ENCODE peak calls at places on chromosomes 11 and 22, in five cellular contexts. One of them, this sample, is unnamed. For H3K9me3, the result is how much of the 10 kb centered on the place peaks cover.

GRCh38 chr22:37400719-37401118 is 26.6 kb downstream of the ELFN2 start:
- DNase-seq in right cardiac atrium: no peak
- DNase-seq in tibial artery: no peak
- DNase-seq in A673: no peak
- DNase-seq in breast epithelium: no peak
- DNase-seq in this sample: no peak

GRCh38 chr11:17734418-17734911 is at the start of gene KCNC1:
- DNase-seq in right cardiac atrium: no peak
- DNase-seq in breast epithelium: peak
- DNase-seq in A673: peak
- DNase-seq in tibial artery: peak
- DNase-seq in this sample: peak

GRCh38 chr22:45208993-45209838 is 31.5 kb downstream of the KIAA0930 start:
- DNase-seq in right cardiac atrium: peak
- DNase-seq in tibial artery: peak
- DNase-seq in A673: peak
- DNase-seq in breast epithelium: peak
- DNase-seq in this sample: no peak

GRCh38 chr11:2737876-2738275 is 38.1 kb upstream of the KCNQ1OT1 start:
- DNase-seq in A673: no peak
- DNase-seq in breast epithelium: no peak
- DNase-seq in tibial artery: no peak
- DNase-seq in right cardiac atrium: peak
- DNase-seq in this sample: no peak

GRCh38 chr11:57336111-57336666 is 497 bp upstream of the SSRP1 start:
- DNase-seq in breast epithelium: no peak
- DNase-seq in right cardiac atrium: no peak
- DNase-seq in tibial artery: no peak
- DNase-seq in A673: no peak
- DNase-seq in this sample: no peak

GRCh38 chr22:48950151-48950915 is 877.3 kb downstream of the BRD1 start:
- DNase-seq in tibial artery: peak
- DNase-seq in A673: no peak
- DNase-seq in breast epithelium: no peak
- DNase-seq in right cardiac atrium: no peak
- DNase-seq in this sample: no peak

GRCh38 chr11:111466615-111467014 is 45.6 kb downstream of the BTG4 start:
- DNase-seq in right cardiac atrium: no peak
- DNase-seq in breast epithelium: no peak
- DNase-seq in A673: no peak
- DNase-seq in tibial artery: no peak
- DNase-seq in this sample: no peak

GRCh38 chr11:115981814-115982471 is 477.7 kb upstream of the CADM1 start:
- DNase-seq in breast epithelium: no peak
- DNase-seq in A673: no peak
- DNase-seq in tibial artery: no peak
- DNase-seq in right cardiac atrium: no peak
- DNase-seq in this sample: no peak

GRCh38 chr11:4809246-4809645 is 5.1 kb upstream of the OR52R1 start:
- DNase-seq in A673: no peak
- DNase-seq in right cardiac atrium: no peak
- DNase-seq in breast epithelium: no peak
- DNase-seq in tibial artery: no peak
- DNase-seq in this sample: no peak

GRCh38 chr11:77438487-77438886 is 35.4 kb downstream of the PAK1 start:
- DNase-seq in breast epithelium: no peak
- DNase-seq in tibial artery: no peak
- DNase-seq in A673: no peak
- DNase-seq in right cardiac atrium: no peak
- DNase-seq in this sample: no peak

GRCh38 chr11:932435-932834 is 6.8 kb downstream of the AP2A2 start:
- DNase-seq in tibial artery: no peak
- DNase-seq in breast epithelium: no peak
- DNase-seq in A673: no peak
- DNase-seq in right cardiac atrium: no peak
- DNase-seq in this sample: no peak

GRCh38 chr11:106241601-106242257 is 164.3 kb downstream of the AASDHPPT start:
- DNase-seq in A673: no peak
- DNase-seq in tibial artery: no peak
- DNase-seq in right cardiac atrium: no peak
- DNase-seq in breast epithelium: no peak
- DNase-seq in this sample: no peak

GRCh38 chr11:32029721-32030120 is 61.2 kb upstream of the RCN1 start:
- DNase-seq in breast epithelium: no peak
- DNase-seq in tibial artery: no peak
- DNase-seq in A673: peak
- DNase-seq in right cardiac atrium: no peak
- DNase-seq in this sample: no peak

GRCh38 chr22:48889209-48889830 is 938.4 kb downstream of the BRD1 start:
- DNase-seq in breast epithelium: no peak
- DNase-seq in A673: no peak
- DNase-seq in right cardiac atrium: no peak
- DNase-seq in tibial artery: no peak
- DNase-seq in this sample: no peak

GRCh38 chr22:27531782-27532530 is 269.6 kb downstream of the MN1 start:
- DNase-seq in A673: no peak
- DNase-seq in right cardiac atrium: no peak
- DNase-seq in breast epithelium: no peak
- DNase-seq in tibial artery: no peak
- DNase-seq in this sample: no peak

GRCh38 chr11:6443269-6444003 is 2.6 kb upstream of the HPX start:
- DNase-seq in tibial artery: peak
- DNase-seq in breast epithelium: no peak
- DNase-seq in right cardiac atrium: peak
- DNase-seq in A673: peak
- DNase-seq in this sample: peak

GRCh38 chr11:74820763-74821162 is 72.1 kb downstream of the RNF169 start:
- DNase-seq in A673: peak
- DNase-seq in tibial artery: no peak
- DNase-seq in breast epithelium: no peak
- DNase-seq in right cardiac atrium: no peak
- DNase-seq in this sample: no peak

GRCh38 chr11:35633827-35634226 is 15.6 kb downstream of the FJX1 start:
- DNase-seq in breast epithelium: no peak
- DNase-seq in right cardiac atrium: no peak
- DNase-seq in A673: no peak
- DNase-seq in tibial artery: no peak
- DNase-seq in this sample: no peak

GRCh38 chr11:58497951-58498350 is 10.0 kb downstream of the OR5B21 start:
- DNase-seq in tibial artery: no peak
- DNase-seq in breast epithelium: no peak
- DNase-seq in right cardiac atrium: no peak
- DNase-seq in A673: no peak
- DNase-seq in this sample: no peak

GRCh38 chr22:45127866-45128265 is 35.9 kb upstream of the NUP50 start:
- DNase-seq in A673: no peak
- DNase-seq in right cardiac atrium: no peak
- DNase-seq in breast epithelium: no peak
- DNase-seq in tibial artery: no peak
- DNase-seq in this sample: no peak

GRCh38 chr11:117925198-117925925 is 3.8 kb downstream of the TMPRSS13 start:
- DNase-seq in breast epithelium: peak
- DNase-seq in A673: no peak
- DNase-seq in tibial artery: peak
- DNase-seq in right cardiac atrium: peak
- DNase-seq in this sample: no peak

GRCh38 chr11:17476317-17477083 is at the start of gene ABCC8:
- DNase-seq in breast epithelium: no peak
- DNase-seq in right cardiac atrium: no peak
- DNase-seq in tibial artery: no peak
- DNase-seq in A673: no peak
- DNase-seq in this sample: no peak

GRCh38 chr11:102226702-102227101 is 90.6 kb upstream of the BIRC3 start:
- DNase-seq in A673: no peak
- DNase-seq in tibial artery: no peak
- DNase-seq in right cardiac atrium: no peak
- DNase-seq in breast epithelium: no peak
- DNase-seq in this sample: no peak

GRCh38 chr11:42093541-42093940 is 634.1 kb upstream of the LRRC4C start:
- DNase-seq in breast epithelium: no peak
- DNase-seq in tibial artery: no peak
- DNase-seq in right cardiac atrium: no peak
- DNase-seq in A673: no peak
- DNase-seq in this sample: no peak
- H3K9me3 ChIP-seq in breast epithelium: under half
- H3K9me3 ChIP-seq in tibial artery: under half
- H3K9me3 ChIP-seq in right cardiac atrium: under half
- H3K9me3 ChIP-seq in A673: under half
- H3K9me3 ChIP-seq in this sample: under half

GRCh38 chr22:50170453-50171318 is at the start of gene PANX2:
- DNase-seq in A673: no peak
- DNase-seq in breast epithelium: no peak
- DNase-seq in right cardiac atrium: peak
- DNase-seq in tibial artery: no peak
- DNase-seq in this sample: no peak
- H3K4me3 ChIP-seq in A673: peak
- H3K4me3 ChIP-seq in breast epithelium: peak
- H3K4me3 ChIP-seq in right cardiac atrium: peak
- H3K4me3 ChIP-seq in tibial artery: peak
- H3K4me3 ChIP-seq in this sample: peak

GRCh38 chr22:20002661-20003060 is 14.0 kb downstream of the ARVCF start:
- DNase-seq in tibial artery: no peak
- DNase-seq in A673: no peak
- DNase-seq in breast epithelium: no peak
- DNase-seq in right cardiac atrium: peak
- DNase-seq in this sample: peak
- H3K27ac ChIP-seq in tibial artery: no peak
- H3K27ac ChIP-seq in A673: no peak
- H3K27ac ChIP-seq in breast epithelium: no peak
- H3K27ac ChIP-seq in right cardiac atrium: peak
- H3K27ac ChIP-seq in this sample: peak

GRCh38 chr11:121500275-121500674 is 47.5 kb upstream of the SORL1-AS1 start:
- DNase-seq in breast epithelium: no peak
- DNase-seq in tibial artery: no peak
- DNase-seq in A673: no peak
- DNase-seq in right cardiac atrium: no peak
- DNase-seq in this sample: no peak
- H3K9me3 ChIP-seq in breast epithelium: under half
- H3K9me3 ChIP-seq in tibial artery: under half
- H3K9me3 ChIP-seq in A673: under half
- H3K9me3 ChIP-seq in right cardiac atrium: under half
- H3K9me3 ChIP-seq in this sample: under half

DNA sequence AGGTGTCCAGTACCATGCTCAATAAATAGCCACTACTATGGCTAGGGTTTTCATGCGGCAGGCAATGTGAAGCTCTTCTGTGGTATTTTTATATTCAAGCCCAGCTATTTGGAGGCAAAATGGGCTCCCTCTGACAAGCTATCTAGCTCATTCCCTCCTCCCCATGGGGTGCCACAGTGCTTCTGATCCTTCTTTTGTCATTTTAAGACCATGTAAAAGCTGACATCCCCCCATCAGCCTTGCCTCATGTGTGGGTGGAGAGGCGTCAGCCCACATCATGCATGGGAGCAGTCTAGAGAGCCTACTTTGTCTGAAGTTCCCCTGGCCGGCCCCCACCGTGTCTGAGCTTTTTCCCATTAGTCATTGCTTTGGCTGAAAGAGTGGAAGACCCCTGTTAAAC is 59.8 kb downstream of the NAV2 start:
- DNase-seq in right cardiac atrium: no peak
- DNase-seq in tibial artery: no peak
- DNase-seq in A673: peak
- DNase-seq in breast epithelium: no peak
- DNase-seq in this sample: no peak
- H3K4me3 ChIP-seq in right cardiac atrium: no peak
- H3K4me3 ChIP-seq in tibial artery: no peak
- H3K4me3 ChIP-seq in A673: no peak
- H3K4me3 ChIP-seq in breast epithelium: no peak
- H3K4me3 ChIP-seq in this sample: no peak

GRCh38 chr22:29307658-29308147 is 1.3 kb downstream of the GAS2L1 start:
- DNase-seq in right cardiac atrium: peak
- DNase-seq in breast epithelium: no peak
- DNase-seq in A673: no peak
- DNase-seq in tibial artery: peak
- DNase-seq in this sample: no peak
- H3K27ac ChIP-seq in right cardiac atrium: peak
- H3K27ac ChIP-seq in breast epithelium: peak
- H3K27ac ChIP-seq in A673: peak
- H3K27ac ChIP-seq in tibial artery: peak
- H3K27ac ChIP-seq in this sample: no peak

DNA sequence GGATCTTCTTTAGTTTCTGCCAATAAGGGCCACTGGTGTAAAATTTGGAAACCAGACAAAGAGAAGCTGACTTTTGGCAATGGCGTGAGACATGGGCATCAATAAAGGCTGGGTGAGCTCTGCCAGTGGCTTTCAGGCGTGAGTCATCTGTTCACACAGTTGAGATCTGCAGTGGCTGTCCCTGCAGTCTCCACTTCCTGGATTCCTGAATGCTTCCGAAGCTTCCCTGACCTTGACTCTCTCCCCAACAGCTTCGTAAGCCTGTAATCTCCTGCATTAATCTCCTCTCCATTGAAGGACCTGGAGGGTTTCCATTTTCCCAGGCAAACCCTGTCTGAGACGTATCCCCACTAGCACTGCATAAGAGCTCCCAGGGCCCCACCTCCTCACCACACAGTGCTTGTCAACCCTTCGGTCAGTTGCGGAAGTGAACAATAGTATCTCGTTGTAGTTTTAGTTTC is 574.7 kb downstream of the TBC1D22A start:
- DNase-seq in A673: peak
- DNase-seq in breast epithelium: no peak
- DNase-seq in right cardiac atrium: no peak
- DNase-seq in tibial artery: no peak
- DNase-seq in this sample: peak
- H3K9me3 ChIP-seq in A673: under half
- H3K9me3 ChIP-seq in breast epithelium: under half
- H3K9me3 ChIP-seq in right cardiac atrium: under half
- H3K9me3 ChIP-seq in tibial artery: under half
- H3K9me3 ChIP-seq in this sample: under half

DNA sequence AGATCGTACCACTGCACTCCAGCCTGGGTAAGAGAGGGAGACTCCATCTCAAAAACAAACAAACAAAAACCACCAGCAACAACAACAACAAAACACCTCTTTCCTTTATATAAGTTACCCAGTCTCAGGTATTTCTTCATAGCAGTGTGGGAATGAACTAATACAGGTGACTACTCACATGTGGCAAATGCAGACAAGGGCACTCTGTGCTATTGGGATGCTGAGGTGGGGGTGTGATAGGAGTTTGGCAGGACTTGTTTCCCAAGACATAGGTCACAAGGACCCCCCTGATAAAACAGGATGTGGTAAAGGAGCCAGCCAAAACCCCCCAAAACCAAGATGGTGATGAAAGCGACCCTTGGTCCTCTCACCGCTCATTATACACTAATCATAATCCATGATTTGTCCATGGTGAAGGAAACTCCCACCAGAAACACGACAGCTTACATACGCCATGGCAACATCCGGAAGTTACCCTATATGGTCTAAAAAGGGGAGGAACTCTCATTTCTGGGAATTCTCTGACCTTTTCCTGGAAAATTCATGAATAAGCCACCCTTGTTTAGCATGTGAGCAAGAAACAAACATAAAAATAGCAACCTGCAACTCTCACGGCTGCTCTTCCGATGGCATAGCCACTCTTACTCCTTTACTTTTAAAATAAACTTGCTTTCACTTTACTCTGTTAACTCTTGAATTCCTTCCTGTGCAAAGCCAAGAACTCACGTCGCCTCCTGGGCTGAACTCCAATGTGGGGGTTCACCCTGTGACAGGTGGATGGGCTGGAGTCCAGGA is 18.8 kb upstream of the INCENP start:
- DNase-seq in breast epithelium: no peak
- DNase-seq in right cardiac atrium: no peak
- DNase-seq in A673: no peak
- DNase-seq in tibial artery: no peak
- DNase-seq in this sample: no peak
- H3K4me3 ChIP-seq in breast epithelium: peak
- H3K4me3 ChIP-seq in right cardiac atrium: peak
- H3K4me3 ChIP-seq in A673: no peak
- H3K4me3 ChIP-seq in tibial artery: peak
- H3K4me3 ChIP-seq in this sample: no peak

This sample was measured in SJCRH30.